ENCODE peak calls at places on chromosome 16, in five cellular contexts. K is GM23338, A is neural progenitor cell, D is PC-3, G is H9. Z is an unnamed sample. For H3K27me3, the result is how much of the 10 kb centered on the place peaks cover.

GRCh38 chr16:84603115-84603816 is 14.6 kb downstream of the COTL1 start:
- DNase-seq in K (no peak), A (no peak), D (peak), G (no peak), Z (peak)

GRCh38 chr16:1141201-1141600 is 11.7 kb upstream of the CACNA1H start:
- DNase-seq in K (no peak), A (no peak), D (no peak), G (no peak), Z (no peak)

GRCh38 chr16:83779881-83780280 is 27.9 kb upstream of the HSBP1 start:
- DNase-seq in K (no peak), A (no peak), D (peak), G (no peak), Z (no peak)

GRCh38 chr16:48231675-48232214 is 12.4 kb upstream of the LONP2 start:
- DNase-seq in K (peak), A (peak), D (peak), G (peak), Z (peak)

GRCh38 chr16:89392881-89393730 is 97.3 kb downstream of the ANKRD11 start:
- DNase-seq in K (peak), A (no peak), D (no peak), G (peak), Z (no peak)

GRCh38 chr16:1487395-1488053 is 1.2 kb downstream of the PTX4 start:
- DNase-seq in K (no peak), A (no peak), D (no peak), G (no peak), Z (no peak)

GRCh38 chr16:17377360-17378324 is 93.1 kb downstream of the XYLT1 start:
- DNase-seq in K (no peak), A (peak), D (no peak), G (no peak), Z (no peak)

GRCh38 chr16:12539185-12539929 is 264.3 kb downstream of the CPPED1 start:
- DNase-seq in K (no peak), A (no peak), D (peak), G (no peak), Z (peak)

GRCh38 chr16:19135896-19136438 is 22.2 kb downstream of the ITPRIPL2 start:
- DNase-seq in K (no peak), A (no peak), D (peak), G (no peak), Z (peak)

GRCh38 chr16:13829712-13830304 is 90.1 kb upstream of the ERCC4 start:
- DNase-seq in K (no peak), A (no peak), D (no peak), G (no peak), Z (no peak)

GRCh38 chr16:58727028-58727781 is 6.9 kb downstream of the GOT2 start:
- DNase-seq in K (no peak), A (no peak), D (no peak), G (no peak), Z (no peak)

GRCh38 chr16:19001788-19002187 is 18.1 kb downstream of the TMC7 start:
- DNase-seq in K (no peak), A (no peak), D (peak), G (no peak), Z (peak)

GRCh38 chr16:12735805-12736204 is 67.9 kb downstream of the CPPED1 start:
- DNase-seq in K (peak), A (no peak), D (no peak), G (no peak), Z (no peak)

GRCh38 chr16:660459-661183 is 7.3 kb upstream of the RHOT2 start:
- DNase-seq in K (peak), A (peak), D (peak), G (peak), Z (peak)

GRCh38 chr16:10949424-10949970 is 5.1 kb downstream of the CLEC16A start:
- DNase-seq in K (peak), A (peak), D (peak), G (peak), Z (no peak)

GRCh38 chr16:76583995-76584394 is 306.8 kb downstream of the CNTNAP4 start:
- DNase-seq in K (no peak), A (no peak), D (no peak), G (no peak), Z (no peak)

GRCh38 chr16:23561586-23561985 is 4.1 kb downstream of the UBFD1 start:
- DNase-seq in K (peak), A (no peak), D (no peak), G (no peak), Z (no peak)

GRCh38 chr16:57372372-57373116 is at the start of gene CX3CL1:
- DNase-seq in K (peak), A (peak), D (no peak), G (peak), Z (peak)

GRCh38 chr16:19419691-19420060 is 2.0 kb downstream of the TMC5 start:
- DNase-seq in K (no peak), A (no peak), D (peak), G (no peak), Z (peak)

GRCh38 chr16:11556945-11557720 is 29.6 kb downstream of the LITAF start:
- DNase-seq in K (no peak), A (no peak), D (no peak), G (no peak), Z (no peak)

GRCh38 chr16:9012848-9013507 is 49.3 kb upstream of the USP7 start:
- DNase-seq in K (peak), A (peak), D (no peak), G (peak), Z (no peak)

GRCh38 chr16:30983898-30984610 is 953 bp upstream of the HSD3B7 start:
- DNase-seq in K (no peak), A (no peak), D (no peak), G (no peak), Z (no peak)

GRCh38 chr16:10922328-10923145 is 19.7 kb downstream of the DEXI start:
- DNase-seq in K (no peak), A (no peak), D (no peak), G (no peak), Z (no peak)

GRCh38 chr16:9192746-9193145 is 101.3 kb downstream of the HAPSTR1 start:
- DNase-seq in K (no peak), A (no peak), D (no peak), G (no peak), Z (no peak)

GRCh38 chr16:30142672-30143346 is 19.8 kb upstream of the MAPK3 start:
- DNase-seq in K (peak), A (peak), D (peak), G (peak), Z (no peak)

GRCh38 chr16:89167425-89167941 is 4.1 kb upstream of the CDH15 start:
- DNase-seq in K (peak), A (peak), D (peak), G (peak), Z (peak)

GRCh38 chr16:14309906-14310305 is 238.8 kb downstream of the MRTFB start:
- DNase-seq in K (no peak), A (no peak), D (peak), G (no peak), Z (peak)

GRCh38 chr16:10876305-10876704 is 697 bp upstream of the CIITA start:
- DNase-seq in K (no peak), A (no peak), D (no peak), G (no peak), Z (no peak)

GRCh38 chr16:50853329-50853728 is 111.4 kb downstream of the CYLD start:
- DNase-seq in K (no peak), A (no peak), D (no peak), G (no peak), Z (no peak)

GRCh38 chr16:27109666-27110523 is 43.2 kb downstream of the C16orf82 start:
- DNase-seq in K (peak), A (peak), D (peak), G (peak), Z (peak)

GRCh38 chr16:58269526-58269925 is 25.3 kb downstream of the PRSS54 start:
- DNase-seq in K (no peak), A (no peak), D (no peak), G (no peak), Z (no peak)

GRCh38 chr16:11624645-11625607 is 38.2 kb upstream of the LITAF start:
- DNase-seq in K (no peak), A (no peak), D (no peak), G (no peak), Z (no peak)

GRCh38 chr16:30561212-30561816 is 3.1 kb upstream of the ZNF764 start:
- DNase-seq in K (peak), A (peak), D (no peak), G (peak), Z (no peak)

GRCh38 chr16:71338193-71338592 is 20.3 kb upstream of the CALB2 start:
- DNase-seq in K (no peak), A (no peak), D (peak), G (no peak), Z (peak)

GRCh38 chr16:77574867-77575619 is 140.2 kb upstream of the ADAMTS18 start:
- DNase-seq in K (no peak), A (no peak), D (no peak), G (no peak), Z (no peak)

DNA sequence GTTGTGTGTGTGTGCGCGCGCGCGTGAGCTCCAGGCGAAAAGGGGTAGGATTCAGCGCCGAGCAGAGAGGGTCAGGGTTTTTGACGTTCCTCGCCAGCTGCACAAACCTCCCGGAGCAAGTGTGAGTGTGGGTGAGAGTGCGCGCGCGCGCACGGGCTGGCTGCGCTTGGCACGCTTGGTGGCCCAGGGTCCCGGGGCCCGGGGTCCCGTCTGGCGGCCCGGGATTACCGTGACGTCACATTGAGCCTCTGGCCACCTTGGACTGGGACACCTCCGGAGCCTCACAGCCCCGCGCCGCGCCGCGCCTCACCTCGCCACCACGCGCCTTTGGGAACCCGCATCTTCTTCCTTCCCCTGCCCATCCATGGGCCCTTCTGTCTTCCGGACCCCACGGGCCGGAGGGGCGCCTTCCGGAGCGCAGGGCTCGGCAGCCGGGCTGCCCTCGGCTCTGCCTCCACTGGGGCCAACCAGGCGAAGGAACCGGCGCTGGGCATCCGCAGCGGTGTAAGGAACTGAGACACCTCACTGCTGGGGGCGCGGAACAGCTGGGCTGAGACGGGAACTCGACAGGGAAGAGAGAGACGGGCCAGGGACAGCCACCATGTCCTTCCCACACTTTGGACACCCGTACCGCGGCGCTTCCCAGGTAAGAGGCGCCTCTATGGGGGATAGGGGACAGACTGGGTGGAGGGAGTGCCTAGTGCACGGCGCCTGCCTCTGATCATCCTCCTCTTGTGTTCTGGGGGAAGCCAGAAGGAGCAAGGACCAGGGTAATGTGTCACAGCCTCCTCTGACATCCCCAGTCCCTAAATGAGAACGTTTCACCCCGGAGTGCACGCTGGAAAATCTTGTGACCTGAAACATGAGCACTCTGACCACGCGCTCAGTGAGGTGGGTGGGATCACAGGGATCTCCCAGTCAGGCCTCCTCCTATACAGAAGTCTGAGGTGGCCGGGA is 766 bp downstream of the IRX6 start:
- DNase-seq in K (peak), A (peak), D (no peak), G (peak), Z (peak)
- H3K27me3 ChIP-seq in K (half or more), A (half or more), D (under half), G (half or more), Z (under half)

DNA sequence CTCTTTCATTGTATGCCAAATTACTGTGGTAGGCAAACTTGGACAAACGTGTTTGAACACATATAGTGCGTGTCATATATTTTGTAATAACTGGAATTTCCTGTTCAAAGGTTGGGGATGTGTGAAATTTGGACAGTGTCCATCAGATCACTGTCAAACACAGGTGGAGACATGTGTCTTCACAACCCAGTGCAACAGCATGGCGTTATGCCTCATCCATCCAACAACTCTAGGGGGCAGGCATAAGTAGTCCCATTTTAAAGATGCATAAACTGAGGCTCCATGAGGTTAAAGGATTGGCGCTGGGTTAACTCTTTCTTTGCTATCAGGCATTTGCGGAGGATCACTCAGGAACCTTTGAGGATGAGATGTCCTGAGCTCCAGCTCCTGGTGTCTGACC is 103.7 kb downstream of the RBFOX1 start:
- DNase-seq in K (no peak), A (no peak), D (no peak), G (no peak), Z (no peak)
- H3K4me2 ChIP-seq in K (no peak), A (no peak), D (no peak), G (no peak), Z (no peak)

GRCh38 chr16:66121466-66121865 is 245.0 kb upstream of the CDH5 start:
- DNase-seq in K (no peak), A (no peak), D (no peak), G (no peak), Z (no peak)

GRCh38 chr16:66116163-66116792 is 250.2 kb upstream of the CDH5 start:
- DNase-seq in K (no peak), A (no peak), D (peak), G (no peak), Z (peak)

GRCh38 chr16:66115373-66115772 is 251.1 kb upstream of the CDH5 start:
- DNase-seq in K (peak), A (no peak), D (peak), G (no peak), Z (no peak)

DNA sequence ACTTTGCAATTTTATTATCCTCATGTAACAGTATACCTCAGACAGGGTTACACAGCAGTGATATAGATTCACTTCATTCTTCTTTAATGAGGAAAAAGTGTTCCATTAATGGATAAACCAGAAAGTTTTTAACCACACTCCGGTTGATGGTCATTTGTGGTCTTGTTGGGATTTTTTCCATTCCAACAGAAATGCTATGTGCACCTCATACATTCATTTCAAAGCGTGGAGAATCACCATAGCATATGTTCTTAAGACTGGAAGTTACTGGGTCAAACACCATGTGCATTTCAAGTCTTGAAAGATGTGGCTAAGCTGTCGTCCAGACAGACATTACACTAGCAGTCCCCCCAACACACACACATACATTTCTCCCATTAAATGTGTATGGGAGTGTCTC is 245.8 kb upstream of the CDH5 start:
- DNase-seq in K (no peak), A (no peak), D (no peak), G (no peak), Z (no peak)
- TF ChIP-seq CTCF in K (no peak), A (no peak), D (no peak), G (no peak), Z (no peak)

GRCh38 chr16:2852731-2853507 is 5.1 kb downstream of the PRSS22 start:
- DNase-seq in K (no peak), A (no peak), D (no peak), G (no peak), Z (no peak)
- H3K27me3 ChIP-seq in K (under half), A (under half), D (under half), G (under half), Z (under half)

GRCh38 chr16:72860726-72861562 is 187.0 kb downstream of the ZFHX3 start:
- DNase-seq in K (no peak), A (no peak), D (no peak), G (no peak), Z (no peak)

GRCh38 chr16:72858611-72859493 is 189.1 kb downstream of the ZFHX3 start:
- DNase-seq in K (no peak), A (no peak), D (no peak), G (no peak), Z (no peak)

GRCh38 chr16:72856797-72857196 is 191.1 kb downstream of the ZFHX3 start:
- DNase-seq in K (peak), A (peak), D (peak), G (peak), Z (no peak)

GRCh38 chr16:72859581-72859980 is 188.3 kb downstream of the ZFHX3 start:
- DNase-seq in K (no peak), A (no peak), D (no peak), G (no peak), Z (no peak)

GRCh38 chr16:72857841-72858594 is 189.9 kb downstream of the ZFHX3 start:
- DNase-seq in K (no peak), A (peak), D (no peak), G (no peak), Z (no peak)
- H3K4me2 ChIP-seq in K (no peak), A (peak), D (no peak), G (no peak), Z (no peak)

GRCh38 chr16:3992297-3993051 is 112.0 kb upstream of the CREBBP start:
- DNase-seq in K (peak), A (peak), D (no peak), G (peak), Z (no peak)
- TF ChIP-seq CTCF in K (no peak), A (peak), D (no peak), G (peak), Z (no peak)